ENCODE peak calls at places on chromosomes 2 and 18, in nine cellular contexts. A is NCI-H1105 treated with DMSO at 0.1 percent for 48 hours; Z is left ventricle myocardium superior; N is NCI-H1694; Q is stimulated activated CD4-positive, alpha-beta T cell treated with anti-CD3 and anti-CD28 coated beads, Interleukin-12 subunit alpha, Interleukin-12 subunit beta, amount 100 ng/mL, for 4 hours; K is astrocyte of the spinal cord; C is HTR-8/SVneo; Y is DMS153; U is AG08395. I is an unnamed sample.

GRCh38 chr2:99861376-99861760 is 281.0 kb downstream of the AFF3 start:
- DNase-seq in A (no peak), Z (no peak), N (no peak), Q (no peak), K (peak), C (no peak), Y (no peak), U (peak), I (peak)

GRCh38 chr18:59665057-59666007 is 31.9 kb downstream of the CCBE1 start:
- DNase-seq in A (no peak), Z (no peak), N (no peak), Q (no peak), K (peak), C (no peak), Y (no peak), U (no peak), I (no peak)

GRCh38 chr2:199485732-199486335 is 28.1 kb upstream of the SATB2 start:
- DNase-seq in A (peak), Z (no peak), N (peak), Q (no peak), K (peak), C (peak), Y (no peak), U (peak), I (peak)

GRCh38 chr2:55111570-55112228 is 61.4 kb upstream of the RTN4 start:
- DNase-seq in A (no peak), Z (peak), N (peak), Q (no peak), K (peak), C (peak), Y (peak), U (peak), I (peak)

GRCh38 chr2:176150338-176151198 is 782 bp upstream of the HOXD4 start:
- DNase-seq in A (no peak), Z (no peak), N (no peak), Q (no peak), K (no peak), C (no peak), Y (no peak), U (no peak), I (no peak)

GRCh38 chr2:68362069-68362468 is 3.0 kb upstream of the PLEK start:
- DNase-seq in A (no peak), Z (peak), N (no peak), Q (peak), K (peak), C (peak), Y (peak), U (peak), I (peak)

GRCh38 chr2:11710210-11710609 is 36.2 kb upstream of the LPIN1 start:
- DNase-seq in A (no peak), Z (no peak), N (no peak), Q (no peak), K (peak), C (peak), Y (no peak), U (peak), I (no peak)

GRCh38 chr2:27545348-27546141 is 37.3 kb upstream of the ZNF512 start:
- DNase-seq in A (no peak), Z (no peak), N (no peak), Q (no peak), K (peak), C (no peak), Y (no peak), U (no peak), I (no peak)

GRCh38 chr2:133586978-133587377 is 18.7 kb upstream of the NCKAP5 start:
- DNase-seq in A (no peak), Z (no peak), N (no peak), Q (no peak), K (no peak), C (no peak), Y (no peak), U (peak), I (no peak)

GRCh38 chr18:48034651-48035555 is 104.4 kb upstream of the SMAD2 start:
- DNase-seq in A (no peak), Z (no peak), N (no peak), Q (no peak), K (no peak), C (no peak), Y (no peak), U (no peak), I (no peak)

GRCh38 chr18:9137168-9138066 is 836 bp downstream of the ANKRD12 start:
- DNase-seq in A (peak), Z (peak), N (peak), Q (peak), K (peak), C (peak), Y (no peak), U (peak), I (peak)

GRCh38 chr18:61435064-61435652 is 101.9 kb downstream of the CDH20 start:
- DNase-seq in A (peak), Z (no peak), N (no peak), Q (no peak), K (no peak), C (no peak), Y (no peak), U (peak), I (peak)